ENCODE peak calls at places on chromosome 15, in ten cellular contexts. S, X, I, D, Q, N, J, A, B and C are unnamed samples.

GRCh38 chr15:80090879-80091503 is 31.5 kb downstream of the ZFAND6 start:
- DNase-seq in S (peak; percentile 34), X (no peak), I (no peak), D (no peak), Q (no peak), N (no peak), J (no peak), A (no peak), B (no peak), C (no peak)

GRCh38 chr15:69679623-69680228 is 227.1 kb downstream of the RPLP1 start:
- DNase-seq in S (no peak), X (no peak), I (no peak), D (no peak), Q (no peak), N (no peak), J (no peak), A (no peak), B (no peak), C (no peak)

GRCh38 chr15:75776075-75776443 is 63.4 kb upstream of the CSPG4 start:
- DNase-seq in S (no peak), X (no peak), I (no peak), D (no peak), Q (no peak), N (peak; percentile 45), J (peak; percentile 21), A (peak; percentile 75), B (no peak), C (no peak)

GRCh38 chr15:31031471-31032064 is 40.1 kb upstream of the MTMR10 start:
- DNase-seq in S (no peak), X (no peak), I (no peak), D (no peak), Q (no peak), N (no peak), J (no peak), A (peak; percentile 57), B (no peak), C (no peak)

GRCh38 chr15:77753238-77753873 is 120.6 kb upstream of the LINGO1 start:
- DNase-seq in S (peak; percentile 57), X (no peak), I (no peak), D (no peak), Q (no peak), N (no peak), J (peak; percentile 57), A (no peak), B (no peak), C (peak; percentile 42)

GRCh38 chr15:89389841-89390603 is 55.4 kb upstream of the POLG start:
- DNase-seq in S (no peak), X (no peak), I (no peak), D (no peak), Q (no peak), N (no peak), J (no peak), A (no peak), B (no peak), C (no peak)

GRCh38 chr15:94677202-94677790 is 445.9 kb downstream of the MCTP2 start:
- DNase-seq in S (no peak), X (no peak), I (no peak), D (no peak), Q (no peak), N (no peak), J (no peak), A (no peak), B (no peak), C (peak; percentile 34)

GRCh38 chr15:56821721-56822425 is 88.6 kb upstream of the ZNF280D start:
- DNase-seq in S (peak; percentile 61), X (peak; percentile 16), I (peak; percentile 48), D (peak; percentile 21), Q (no peak), N (peak; percentile 44), J (peak; percentile 66), A (peak; percentile 69), B (peak; percentile 31), C (peak; percentile 67)

GRCh38 chr15:38714309-38715072 is 149.9 kb upstream of the RASGRP1 start:
- DNase-seq in S (no peak), X (no peak), I (no peak), D (peak; percentile 72), Q (no peak), N (peak; percentile 92), J (no peak), A (peak; percentile 100), B (no peak), C (peak; percentile 45)

GRCh38 chr15:67803299-67803698 is 22.0 kb upstream of the SKOR1 start:
- DNase-seq in S (no peak), X (no peak), I (no peak), D (no peak), Q (no peak), N (no peak), J (no peak), A (no peak), B (no peak), C (no peak)

GRCh38 chr15:62732078-62732477 is 310.5 kb upstream of the TPM1 start:
- DNase-seq in S (no peak), X (no peak), I (no peak), D (no peak), Q (no peak), N (no peak), J (no peak), A (peak; percentile 77), B (no peak), C (no peak)

GRCh38 chr15:82951472-82952155 is 906 bp downstream of the HOMER2 start:
- DNase-seq in S (peak; percentile 61), X (no peak), I (no peak), D (no peak), Q (no peak), N (no peak), J (no peak), A (peak; percentile 18), B (no peak), C (no peak)

GRCh38 chr15:93497256-93497655 is 408.2 kb upstream of the RGMA start:
- DNase-seq in S (no peak), X (no peak), I (no peak), D (no peak), Q (no peak), N (no peak), J (no peak), A (no peak), B (no peak), C (no peak)

GRCh38 chr15:66401130-66402021 is 14.7 kb downstream of the MAP2K1 start:
- DNase-seq in S (no peak), X (no peak), I (no peak), D (no peak), Q (no peak), N (no peak), J (no peak), A (no peak), B (no peak), C (no peak)

GRCh38 chr15:31276596-31277298 is 49.9 kb upstream of the KLF13 start:
- DNase-seq in S (no peak), X (no peak), I (peak; percentile 3), D (no peak), Q (no peak), N (no peak), J (no peak), A (no peak), B (no peak), C (no peak)

GRCh38 chr15:78003539-78004008 is 73.9 kb downstream of the TBC1D2B start:
- DNase-seq in S (no peak), X (no peak), I (no peak), D (no peak), Q (no peak), N (no peak), J (no peak), A (no peak), B (peak; percentile 98), C (no peak)

GRCh38 chr15:83064859-83065258 is 2.2 kb downstream of the BTBD1 start:
- DNase-seq in S (peak; percentile 71), X (no peak), I (no peak), D (no peak), Q (no peak), N (no peak), J (no peak), A (no peak), B (no peak), C (no peak)

GRCh38 chr15:89806217-89806564 is 8.5 kb downstream of the ANPEP start:
- DNase-seq in S (no peak), X (no peak), I (no peak), D (no peak), Q (no peak), N (no peak), J (no peak), A (no peak), B (no peak), C (no peak)

GRCh38 chr15:29172742-29173725 is 96.6 kb downstream of the NSMCE3 start:
- DNase-seq in S (no peak), X (no peak), I (no peak), D (no peak), Q (no peak), N (no peak), J (no peak), A (no peak), B (no peak), C (no peak)

GRCh38 chr15:38702178-38702912 is 137.7 kb upstream of the RASGRP1 start:
- DNase-seq in S (no peak), X (no peak), I (no peak), D (no peak), Q (no peak), N (no peak), J (no peak), A (no peak), B (peak; percentile 97), C (no peak)

GRCh38 chr15:89803941-89804800 is 10.5 kb downstream of the ANPEP start:
- DNase-seq in S (no peak), X (no peak), I (no peak), D (no peak), Q (no peak), N (no peak), J (no peak), A (no peak), B (no peak), C (no peak)

GRCh38 chr15:60469893-60470641 is 8.9 kb downstream of the ICE2 start:
- DNase-seq in S (no peak), X (no peak), I (no peak), D (no peak), Q (no peak), N (no peak), J (no peak), A (peak; percentile 11), B (no peak), C (no peak)

GRCh38 chr15:92617197-92618037 is 38.2 kb downstream of the FAM174B start:
- DNase-seq in S (no peak), X (no peak), I (peak; percentile 59), D (no peak), Q (peak; percentile 13), N (peak; percentile 72), J (peak; percentile 91), A (peak; percentile 44), B (peak; percentile 58), C (no peak)

GRCh38 chr15:74598126-74598842 is 17.4 kb upstream of the CLK3 start:
- DNase-seq in S (no peak), X (peak; percentile 71), I (peak; percentile 96), D (peak; percentile 55), Q (no peak), N (peak; percentile 53), J (peak; percentile 99), A (peak; percentile 78), B (peak; percentile 90), C (no peak)

GRCh38 chr15:26729030-26729429 is 43.8 kb downstream of the GABRB3 start:
- DNase-seq in S (no peak), X (no peak), I (no peak), D (no peak), Q (no peak), N (no peak), J (no peak), A (no peak), B (no peak), C (no peak)

GRCh38 chr15:78673917-78674444 is 33.0 kb upstream of the CHRNB4 start:
- DNase-seq in S (no peak), X (no peak), I (no peak), D (no peak), Q (no peak), N (no peak), J (no peak), A (no peak), B (no peak), C (no peak)

GRCh38 chr15:25508369-25509002 is 69.7 kb upstream of the UBE3A start:
- DNase-seq in S (peak; percentile 59), X (no peak), I (peak; percentile 13), D (peak; percentile 29), Q (peak; percentile 10), N (peak; percentile 13), J (peak; percentile 55), A (peak; percentile 62), B (no peak), C (no peak)

GRCh38 chr15:51687565-51687964 is 6.3 kb downstream of the SCG3 start:
- DNase-seq in S (no peak), X (no peak), I (no peak), D (no peak), Q (no peak), N (no peak), J (no peak), A (no peak), B (no peak), C (no peak)